ENCODE peak calls at places on chromosomes 13 and 19, in four cellular contexts. R, A, T and F are unnamed samples.
A peak's percentile ranks its signal among the peaks of the same experiment; 100 is the strongest.

GRCh38 chr19:18762125-18763023 is 28.7 kb downstream of the COMP start:
- DNase-seq in R (no peak), T (no peak), A (no peak), F (peak; percentile 98)

GRCh38 chr19:4051175-4052101 is 15.3 kb downstream of the ZBTB7A start:
- DNase-seq in T (no peak), R (no peak), A (no peak), F (peak; percentile 78)

GRCh38 chr13:40194204-40194806 is 472.1 kb downstream of the FOXO1 start:
- DNase-seq in R (no peak), A (no peak), T (no peak), F (no peak)

GRCh38 chr13:89465366-89465765 is 1794.2 kb downstream of the SLITRK5 start:
- DNase-seq in T (no peak), R (no peak), A (no peak), F (no peak)

GRCh38 chr19:40798997-40799557 is at the start of gene EGLN2:
- DNase-seq in A (no peak), T (no peak), R (no peak), F (no peak)

GRCh38 chr13:59261928-59262488 is 901.7 kb downstream of the DIAPH3 start:
- DNase-seq in A (no peak), R (no peak), T (no peak), F (no peak)

GRCh38 chr13:96034662-96035061 is 18.5 kb downstream of the UGGT2 start:
- DNase-seq in T (no peak), A (no peak), R (no peak), F (no peak)

GRCh38 chr19:28727133-28727834 is 485.7 kb downstream of the UQCRFS1 start:
- DNase-seq in R (peak; percentile 7), A (peak; percentile 57), T (no peak), F (no peak)

GRCh38 chr13:73880365-73880764 is 253.8 kb downstream of the KLF12 start:
- DNase-seq in R (no peak), T (no peak), A (no peak), F (no peak)

GRCh38 chr13:23736541-23736940 is 152.7 kb downstream of the MIPEP start:
- DNase-seq in A (no peak), T (no peak), R (no peak), F (no peak)

GRCh38 chr19:47275866-47276461 is 1.3 kb downstream of the INAFM1 start:
- DNase-seq in R (no peak), A (no peak), T (no peak), F (no peak)

GRCh38 chr13:55560331-55560730 is 1580.4 kb upstream of the PRR20A start:
- DNase-seq in R (no peak), T (no peak), A (no peak), F (no peak)

GRCh38 chr13:25180795-25181537 is 8.9 kb upstream of the AMER2 start:
- DNase-seq in T (no peak), A (no peak), R (no peak), F (no peak)

GRCh38 chr19:10797541-10798256 is 38.3 kb downstream of the TMED1 start:
- DNase-seq in A (peak; percentile 88), R (peak; percentile 89), T (peak; percentile 51), F (no peak)

GRCh38 chr13:48862572-48862971 is 113.1 kb upstream of the FNDC3A start:
- DNase-seq in R (no peak), A (no peak), T (no peak), F (no peak)

GRCh38 chr13:34164585-34164984 is 346.6 kb downstream of the RFC3 start:
- DNase-seq in A (no peak), R (no peak), T (no peak), F (no peak)

GRCh38 chr13:44300895-44301638 is 72.6 kb upstream of the SERP2 start:
- DNase-seq in A (no peak), T (no peak), R (no peak), F (peak; percentile 62)

GRCh38 chr19:46209051-46209450 is 20.5 kb upstream of the IGFL1 start:
- DNase-seq in T (no peak), A (no peak), R (no peak), F (no peak)